ENCODE peak calls at places on chromosomes 16 and 17, in nine cellular contexts. J is fibroblast of villous mesenchyme, E is foreskin fibroblast, B is PC-3, T is MCF 10A, O is heart right ventricle, A is adrenal gland, L is natural killer cell, D is OCI-LY7. S is an unnamed sample.

GRCh38 chr16:54431997-54432367 is 145.4 kb upstream of the IRX3 start:
- DNase-seq in J (no peak), E (no peak), B (no peak), T (no peak), O (no peak), A (no peak), L (no peak), D (no peak), S (no peak)

GRCh38 chr16:15810949-15811348 is 45.9 kb downstream of the MYH11 start:
- DNase-seq in J (no peak), E (no peak), B (no peak), T (no peak), O (no peak), A (no peak), L (no peak), D (no peak), S (no peak)

GRCh38 chr16:52837251-52837650 is 215.4 kb downstream of the CHD9NB start:
- DNase-seq in J (peak), E (no peak), B (no peak), T (peak), O (no peak), A (no peak), L (no peak), D (no peak), S (no peak)

GRCh38 chr16:79261461-79261860 is 339.1 kb downstream of the MAF start:
- DNase-seq in J (no peak), E (no peak), B (no peak), T (peak), O (peak), A (peak), L (peak), D (no peak), S (no peak)

GRCh38 chr17:66675991-66676371 is 158.9 kb upstream of the CACNG5 start:
- DNase-seq in J (peak), E (peak), B (no peak), T (peak), O (no peak), A (no peak), L (no peak), D (no peak), S (no peak)

GRCh38 chr17:4538236-4539002 is 16.8 kb downstream of the MYBBP1A start:
- DNase-seq in J (no peak), E (no peak), B (no peak), T (no peak), O (no peak), A (no peak), L (no peak), D (no peak), S (no peak)

GRCh38 chr17:81039854-81040758 is 5.2 kb downstream of the BAIAP2 start:
- DNase-seq in J (peak), E (peak), B (peak), T (peak), O (no peak), A (no peak), L (no peak), D (no peak), S (no peak)

GRCh38 chr17:28338056-28338768 is 2.7 kb downstream of the TNFAIP1 start:
- DNase-seq in J (peak), E (peak), B (peak), T (peak), O (peak), A (peak), L (no peak), D (no peak), S (no peak)

GRCh38 chr17:11326492-11326891 is 85.5 kb downstream of the SHISA6 start:
- DNase-seq in J (no peak), E (no peak), B (no peak), T (no peak), O (no peak), A (no peak), L (no peak), D (no peak), S (no peak)

GRCh38 chr17:29342148-29342765 is 47.9 kb upstream of the TAOK1 start:
- DNase-seq in J (no peak), E (no peak), B (no peak), T (no peak), O (no peak), A (no peak), L (no peak), D (peak), S (no peak)

GRCh38 chr17:20852541-20853370 is 190.1 kb downstream of the USP22 start:
- DNase-seq in J (peak), E (peak), B (peak), T (peak), O (peak), A (no peak), L (no peak), D (no peak), S (no peak)

GRCh38 chr17:55549140-55549539 is 37.9 kb upstream of the SMIM36 start:
- DNase-seq in J (peak), E (peak), B (peak), T (peak), O (no peak), A (no peak), L (no peak), D (peak), S (no peak)

GRCh38 chr16:54239441-54239840 is 47.1 kb downstream of the IRX3 start:
- DNase-seq in J (peak), E (peak), B (no peak), T (no peak), O (peak), A (no peak), L (no peak), D (no peak), S (no peak)

GRCh38 chr16:2229091-2229490 is 5.7 kb downstream of the E4F1 start:
- DNase-seq in J (no peak), E (no peak), B (no peak), T (no peak), O (no peak), A (no peak), L (no peak), D (no peak), S (no peak)

GRCh38 chr17:37796081-37796480 is 51.2 kb upstream of the HNF1B start:
- DNase-seq in J (no peak), E (no peak), B (no peak), T (no peak), O (no peak), A (no peak), L (no peak), D (no peak), S (no peak)

GRCh38 chr17:79340771-79341528 is 266.3 kb downstream of the ENGASE start:
- DNase-seq in J (no peak), E (no peak), B (no peak), T (no peak), O (no peak), A (no peak), L (no peak), D (peak), S (peak)

GRCh38 chr17:45705123-45706009 is 78.8 kb upstream of the CRHR1 start:
- DNase-seq in J (no peak), E (peak), B (peak), T (peak), O (no peak), A (no peak), L (no peak), D (no peak), S (no peak)

GRCh38 chr16:7755347-7755746 is 422.7 kb downstream of the RBFOX1 start:
- DNase-seq in J (no peak), E (no peak), B (no peak), T (no peak), O (no peak), A (no peak), L (no peak), D (no peak), S (no peak)

GRCh38 chr16:88932929-88933328 is 44.1 kb downstream of the CBFA2T3 start:
- DNase-seq in J (no peak), E (no peak), B (no peak), T (no peak), O (no peak), A (no peak), L (no peak), D (no peak), S (no peak)
- TF ChIP-seq CTCF in J (no peak), E (no peak), B (no peak), T (no peak), O (no peak), A (no peak), L (no peak), D (no peak), S (no peak)

DNA sequence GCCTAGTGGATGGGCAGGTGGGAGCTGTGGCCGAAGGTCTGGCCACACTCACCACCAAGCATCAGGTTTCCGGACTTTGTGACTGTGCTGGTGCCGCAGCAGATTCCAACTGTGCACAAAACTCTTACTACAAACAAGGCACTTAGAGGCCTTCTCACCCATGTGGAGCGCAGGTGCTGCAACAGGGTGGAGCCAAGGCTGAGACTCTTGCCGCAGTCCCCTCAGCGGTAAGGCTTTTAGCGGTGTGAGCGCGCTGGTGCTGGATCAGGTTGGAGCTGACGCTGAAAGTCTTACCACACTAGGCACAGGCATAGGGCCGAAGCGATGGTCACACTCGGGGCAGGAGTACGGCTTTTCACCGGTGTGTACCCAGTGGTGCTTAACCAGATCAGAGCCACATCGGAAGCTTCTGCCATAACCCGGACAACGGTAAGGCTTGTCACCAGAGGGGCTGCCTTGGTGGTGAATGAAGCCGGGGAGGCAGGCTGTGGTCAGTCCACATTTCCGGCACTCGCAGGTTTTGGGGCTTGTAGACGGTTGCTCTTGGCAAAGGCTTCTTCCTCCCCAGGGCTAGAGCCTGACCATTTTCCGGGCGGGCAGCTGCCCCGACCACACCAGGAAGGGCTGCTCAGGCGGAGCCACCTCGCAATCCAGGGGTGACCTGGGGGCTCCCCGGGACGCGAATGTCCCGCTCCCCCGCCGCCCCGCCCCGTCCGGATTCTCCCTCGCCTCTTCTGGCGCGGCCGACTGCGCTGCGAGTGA is 1.0 kb upstream of the ARMC5 start:
- DNase-seq in J (peak), E (peak), B (no peak), T (peak), O (peak), A (peak), L (peak), D (peak), S (peak)
- TF ChIP-seq CTCF in J (peak), E (no peak), B (no peak), T (no peak), O (no peak), A (no peak), L (no peak), D (peak), S (no peak)

GRCh38 chr17:76153640-76154039 is 12.6 kb upstream of the FOXJ1 start:
- DNase-seq in J (peak), E (peak), B (no peak), T (peak), O (no peak), A (no peak), L (no peak), D (no peak), S (no peak)
- TF ChIP-seq CTCF in J (peak), E (peak), B (no peak), T (no peak), O (no peak), A (no peak), L (no peak), D (peak), S (no peak)

GRCh38 chr16:22186517-22186916 is 19.6 kb upstream of the EEF2K start:
- DNase-seq in J (no peak), E (no peak), B (no peak), T (no peak), O (no peak), A (no peak), L (no peak), D (no peak), S (no peak)
- TF ChIP-seq CTCF in J (peak), E (peak), B (peak), T (no peak), O (no peak), A (no peak), L (no peak), D (peak), S (no peak)

GRCh38 chr16:72399811-72400210 is 227.9 kb upstream of the PMFBP1 start:
- DNase-seq in J (no peak), E (no peak), B (no peak), T (no peak), O (no peak), A (no peak), L (no peak), D (no peak), S (no peak)

GRCh38 chr16:72404299-72404698 is 232.3 kb upstream of the PMFBP1 start:
- DNase-seq in J (no peak), E (peak), B (peak), T (no peak), O (no peak), A (no peak), L (no peak), D (no peak), S (no peak)

GRCh38 chr16:72406390-72406789 is 234.4 kb upstream of the PMFBP1 start:
- DNase-seq in J (no peak), E (no peak), B (no peak), T (no peak), O (no peak), A (no peak), L (no peak), D (no peak), S (no peak)

GRCh38 chr16:72401079-72401361 is 229.1 kb upstream of the PMFBP1 start:
- DNase-seq in J (no peak), E (no peak), B (no peak), T (no peak), O (no peak), A (no peak), L (no peak), D (no peak), S (no peak)

GRCh38 chr16:72400257-72401078 is 228.5 kb upstream of the PMFBP1 start:
- DNase-seq in J (peak), E (peak), B (peak), T (peak), O (peak), A (peak), L (no peak), D (peak), S (no peak)
- TF ChIP-seq CTCF in J (peak), E (peak), B (peak), T (peak), O (peak), A (peak), L (peak), D (peak), S (no peak)

DNA sequence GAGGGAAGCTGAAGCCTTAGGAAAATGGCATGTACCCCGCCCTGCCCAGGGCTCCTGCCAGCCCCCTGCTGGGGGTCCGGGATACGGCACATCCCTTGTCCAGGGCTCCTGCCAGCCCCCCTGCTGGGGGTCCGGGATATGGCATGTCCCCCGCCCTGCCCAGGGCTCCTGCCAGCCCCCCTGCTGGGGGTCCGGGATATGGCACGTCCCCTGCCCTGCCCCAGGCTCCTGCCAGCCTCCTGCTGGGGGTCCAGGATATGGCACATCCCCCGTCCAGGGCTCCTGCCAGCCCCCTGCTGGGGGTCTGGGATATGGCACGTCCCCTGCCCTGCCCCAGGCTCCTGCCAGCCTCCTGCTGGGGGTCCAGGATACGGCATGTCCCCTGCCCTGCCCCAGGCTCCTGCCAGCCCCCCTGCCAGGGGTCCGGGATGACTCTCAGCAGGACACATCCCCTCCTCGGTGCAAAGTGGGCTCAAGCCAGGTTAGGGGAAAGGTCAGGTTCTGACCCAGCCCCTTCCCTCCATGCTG is 43.2 kb downstream of the RPH3AL start:
- DNase-seq in J (no peak), E (no peak), B (peak), T (no peak), O (no peak), A (no peak), L (no peak), D (peak), S (no peak)
- TF ChIP-seq CTCF in J (peak), E (peak), B (peak), T (peak), O (peak), A (no peak), L (peak), D (peak), S (no peak)

DNA sequence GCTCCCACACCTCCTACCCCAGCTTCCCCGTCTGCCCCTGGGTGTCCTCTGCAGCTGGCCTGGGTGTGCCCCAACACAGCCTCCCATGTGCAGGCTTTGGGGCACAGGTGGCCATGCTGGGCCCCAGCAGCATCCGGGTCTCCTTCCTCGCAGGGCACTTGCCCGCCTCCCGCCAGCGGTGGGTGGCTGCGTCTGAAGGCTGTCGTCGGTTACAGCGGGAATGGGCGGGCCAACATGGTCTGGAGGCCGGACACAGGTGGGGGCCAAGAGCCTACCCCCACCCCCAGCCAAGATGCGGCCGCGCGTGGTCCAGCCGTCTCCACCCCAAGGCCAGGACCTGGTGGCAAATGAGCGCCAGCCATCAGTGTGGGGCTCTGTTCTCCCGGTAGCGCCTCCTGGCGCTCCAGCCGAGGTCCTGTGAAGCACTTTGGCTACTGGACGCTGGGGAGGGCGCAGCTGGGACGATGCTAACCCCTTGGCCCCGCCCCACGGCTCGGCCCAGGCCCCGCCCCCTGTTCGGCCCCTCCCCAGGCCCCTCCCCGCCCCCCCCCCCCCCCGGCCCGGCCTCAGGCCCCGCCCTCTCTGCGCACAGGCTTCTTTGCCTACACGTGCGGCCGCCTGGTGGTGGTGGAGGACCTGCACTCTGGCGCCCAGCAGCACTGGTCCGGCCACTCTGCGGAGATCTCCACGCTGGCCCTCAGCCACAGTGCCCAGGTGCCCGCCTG is 7.3 kb upstream of the RHOT2 start:
- DNase-seq in J (peak), E (peak), B (peak), T (peak), O (peak), A (peak), L (peak), D (peak), S (peak)
- TF ChIP-seq CTCF in J (peak), E (peak), B (peak), T (peak), O (peak), A (peak), L (peak), D (peak), S (no peak)

S was measured in activated B cell treated with CpG ODN at 0.5 μM for 24 hours.